ENCODE peak calls at places on chromosome 9, in four cellular contexts. L is HepG2, X is GM12878, A is K562. B is an unnamed sample.

GRCh38 chr9:37956904-37957663 is 53.2 kb upstream of the SLC25A51 start:
- DNase-seq in L (no peak), X (no peak), A (peak; percentile 58), B (no peak)

GRCh38 chr9:18928711-18929110 is 104.3 kb downstream of the SAXO1 start:
- DNase-seq in L (no peak), X (no peak), A (no peak), B (no peak)

GRCh38 chr9:134602547-134603362 is 38.8 kb upstream of the COL5A1 start:
- DNase-seq in L (peak; percentile 42), X (no peak), A (no peak), B (no peak)

GRCh38 chr9:4933177-4933576 is 51.9 kb upstream of the JAK2 start:
- DNase-seq in L (no peak), X (no peak), A (no peak), B (no peak)

GRCh38 chr9:7117676-7118561 is 360.1 kb downstream of the KDM4C start:
- DNase-seq in L (no peak), X (peak; percentile 46), A (no peak), B (no peak)

GRCh38 chr9:114339130-114339908 is 9.7 kb downstream of the ORM2 start:
- DNase-seq in L (peak; percentile 35), X (peak; percentile 46), A (peak; percentile 86), B (peak; percentile 82)

GRCh38 chr9:134059661-134060395 is 8.0 kb downstream of the BRD3 start:
- DNase-seq in L (no peak), X (peak; percentile 77), A (no peak), B (no peak)

GRCh38 chr9:127536499-127536898 is 75.6 kb upstream of the STXBP1 start:
- DNase-seq in L (no peak), X (no peak), A (no peak), B (no peak)

GRCh38 chr9:135513351-135513846 is 7.8 kb upstream of the LCN1 start:
- DNase-seq in L (no peak), X (no peak), A (no peak), B (no peak)

GRCh38 chr9:79300153-79300552 is 271.6 kb upstream of the TLE4 start:
- DNase-seq in L (no peak), X (no peak), A (no peak), B (no peak)

GRCh38 chr9:78144008-78144381 is 91.9 kb upstream of the CEP78 start:
- DNase-seq in L (no peak), X (no peak), A (no peak), B (no peak)

GRCh38 chr9:114613919-114614318 is 2.8 kb downstream of the TMEM268 start:
- DNase-seq in L (no peak), X (no peak), A (no peak), B (no peak)

GRCh38 chr9:133290751-133291302 is 15.8 kb upstream of the ABO start:
- DNase-seq in L (no peak), X (no peak), A (no peak), B (no peak)

GRCh38 chr9:10903969-10904368 is 291.2 kb upstream of the PTPRD start:
- DNase-seq in L (no peak), X (no peak), A (no peak), B (no peak)

GRCh38 chr9:135329571-135330306 is 149.8 kb upstream of the PPP1R26 start:
- DNase-seq in L (no peak), X (no peak), A (no peak), B (no peak)

GRCh38 chr9:32524558-32525461 is 1.2 kb downstream of the RIGI start:
- DNase-seq in L (peak; percentile 18), X (peak; percentile 9), A (no peak), B (no peak)

GRCh38 chr9:135163023-135163780 is 75.7 kb downstream of the OLFM1 start:
- DNase-seq in L (no peak), X (no peak), A (no peak), B (no peak)

DNA sequence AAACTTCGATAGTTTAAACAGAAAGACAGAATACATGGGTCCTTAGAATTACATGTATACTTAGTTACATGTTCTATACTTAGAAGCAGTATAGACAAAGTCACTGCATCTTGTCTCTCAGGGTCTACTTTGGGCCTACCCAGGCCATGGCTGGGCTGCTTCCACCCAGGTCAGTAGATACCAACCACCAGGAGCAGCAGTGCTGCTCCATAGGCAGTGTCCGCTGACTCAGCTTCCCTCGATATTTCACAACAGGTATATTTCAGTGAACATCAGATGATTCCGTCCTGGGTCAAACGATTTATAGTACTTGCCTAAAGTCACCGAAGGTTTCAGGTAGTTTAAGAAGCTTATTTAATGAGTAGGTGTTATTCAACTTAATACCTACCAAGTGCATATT is 18.0 kb downstream of the IARS1 start:
- DNase-seq in L (no peak), X (no peak), A (no peak), B (no peak)
- TF ChIP-seq TARDBP in L (no peak), X (no peak), A (no peak), B (no peak)

GRCh38 chr9:87194471-87194870 is 247.2 kb upstream of the GAS1 start:
- DNase-seq in L (no peak), X (no peak), A (no peak), B (no peak)
- TF ChIP-seq TARDBP in L (no peak), X (no peak), A (no peak), B (no peak)

DNA sequence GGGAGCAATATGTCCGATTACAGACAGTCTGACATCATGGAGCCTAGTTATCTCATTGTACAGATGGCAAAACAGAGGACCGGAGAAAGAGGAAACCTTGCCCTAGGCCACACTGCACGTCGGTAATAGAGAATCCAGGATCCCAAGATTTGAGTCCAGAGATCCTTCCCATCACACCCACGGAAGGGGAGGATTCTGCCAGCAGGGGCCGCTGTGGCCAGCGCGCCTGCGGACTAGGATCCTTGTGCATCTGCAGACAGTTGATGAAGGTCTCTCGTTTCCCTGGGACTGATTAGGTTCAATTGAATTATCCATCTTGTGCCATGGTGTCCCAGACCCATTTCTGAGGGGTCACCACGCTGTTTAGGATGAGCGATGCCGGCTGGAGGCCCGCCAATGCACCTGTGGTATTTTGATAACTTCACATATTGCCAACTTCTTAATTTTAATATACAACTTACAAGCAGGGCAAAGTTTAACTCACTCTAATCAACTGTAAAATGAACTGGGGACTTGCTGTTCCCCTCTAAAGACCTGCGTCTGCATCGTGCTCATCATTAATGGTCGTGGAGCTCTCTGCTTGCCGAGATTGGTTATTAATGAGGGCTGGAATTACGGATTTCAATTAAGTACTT is 592.7 kb upstream of the BRINP1 start:
- DNase-seq in L (peak; percentile 12), X (no peak), A (peak; percentile 39), B (peak; percentile 65)
- TF ChIP-seq TARDBP in L (no peak), X (no peak), A (no peak), B (no peak)

GRCh38 chr9:95250462-95251058 is 66.9 kb downstream of the FANCC start:
- DNase-seq in L (no peak), X (no peak), A (no peak), B (no peak)

GRCh38 chr9:95246547-95246946 is 71.0 kb downstream of the FANCC start:
- DNase-seq in L (no peak), X (no peak), A (no peak), B (no peak)

GRCh38 chr9:95249986-95250385 is 67.5 kb downstream of the FANCC start:
- DNase-seq in L (peak; percentile 65), X (no peak), A (no peak), B (no peak)
- TF ChIP-seq TARDBP in L (no peak), X (no peak), A (no peak), B (no peak)

GRCh38 chr9:86690034-86690433 is 257.3 kb downstream of the GAS1 start:
- DNase-seq in L (no peak), X (no peak), A (no peak), B (no peak)
- TF ChIP-seq TARDBP in L (no peak), X (no peak), A (no peak), B (no peak)

GRCh38 chr9:34372598-34373011 is 4.1 kb downstream of the MYORG start:
- DNase-seq in L (no peak), X (no peak), A (no peak), B (no peak)
- TF ChIP-seq TARDBP in L (no peak), X (no peak), A (no peak), B (no peak)

GRCh38 chr9:112043423-112043822 is 131.7 kb downstream of the SUSD1 start:
- DNase-seq in L (no peak), X (no peak), A (no peak), B (no peak)
- TF ChIP-seq TARDBP in L (no peak), X (no peak), A (no peak), B (no peak)

B was measured in HEK293T.